ENCODE peak calls at places on chromosomes 11 and 22, in six cellular contexts. R is EL, B is body of pancreas, E is anterior cingulate cortex, V is fibroblast of the aortic adventitia, Q is Calu3. M is an unnamed sample.

GRCh38 chr11:62061356-62062222 is 62.2 kb upstream of the INCENP start:
- DNase-seq in V (no peak), Q (no peak), R (no peak), E (no peak), B (peak), M (peak)

GRCh38 chr22:30312053-30312452 is 14.7 kb downstream of the TBC1D10A start:
- DNase-seq in R (peak), E (no peak), B (no peak), Q (no peak), V (peak), M (peak)

GRCh38 chr11:5591613-5592012 is 4.8 kb upstream of the TRIM6 start:
- DNase-seq in R (no peak), Q (no peak), V (no peak), B (no peak), E (no peak), M (no peak)

GRCh38 chr11:60977224-60977623 is 5.7 kb downstream of the CD6 start:
- DNase-seq in V (no peak), R (no peak), E (no peak), B (no peak), Q (no peak), M (no peak)

GRCh38 chr11:59429924-59430516 is 3.8 kb upstream of the OR5A2 start:
- DNase-seq in B (peak), Q (peak), V (peak), E (no peak), R (peak), M (peak)

GRCh38 chr11:26730711-26731460 is 9.0 kb upstream of the SLC5A12 start:
- DNase-seq in B (no peak), Q (no peak), R (peak), E (no peak), V (peak), M (peak)

GRCh38 chr11:82930734-82931133 is 29.2 kb downstream of the DDIAS start:
- DNase-seq in B (no peak), E (no peak), V (no peak), R (no peak), Q (no peak), M (no peak)

GRCh38 chr22:33706100-33706499 is 214.2 kb downstream of the LARGE1 start:
- DNase-seq in Q (no peak), V (no peak), B (no peak), R (no peak), E (no peak), M (no peak)

GRCh38 chr22:21636629-21637218 is 4.2 kb downstream of the CCDC116 start:
- DNase-seq in B (no peak), V (no peak), Q (no peak), E (no peak), R (no peak), M (no peak)

GRCh38 chr11:120208777-120209176 is 2.1 kb upstream of the OAF start:
- DNase-seq in V (peak), E (no peak), Q (no peak), R (peak), B (peak), M (peak)

M was measured in SW480.